ENCODE peak calls at places on chromosomes 3 and 15, in six cellular contexts. Q, F, N, P, E and D are unnamed samples.

GRCh38 chr3:9019244-9019961 is 56.1 kb upstream of the RAD18 start:
- DNase-seq in Q (no peak), E (no peak), N (no peak), P (no peak), F (no peak), D (no peak)

GRCh38 chr3:46895761-46896160 is 18.2 kb downstream of the PTH1R start:
- DNase-seq in N (no peak), F (no peak), Q (no peak), P (no peak), E (no peak), D (no peak)

GRCh38 chr3:106457278-106458210 is 588.7 kb upstream of the CBLB start:
- DNase-seq in P (peak), Q (no peak), E (no peak), N (peak), F (no peak), D (peak)

GRCh38 chr3:158801696-158802398 is at the start of gene MFSD1:
- DNase-seq in Q (peak), P (peak), N (peak), E (peak), F (no peak), D (peak)

GRCh38 chr3:159761826-159762225 is 226.8 kb upstream of the IL12A start:
- DNase-seq in Q (no peak), P (no peak), E (no peak), N (no peak), F (no peak), D (no peak)

GRCh38 chr15:45084163-45084562 is 29.8 kb downstream of the DUOX2 start:
- DNase-seq in N (no peak), F (no peak), Q (no peak), E (no peak), P (no peak), D (no peak)

GRCh38 chr3:128210711-128211110 is 57.4 kb downstream of the EEFSEC start:
- DNase-seq in N (no peak), E (no peak), Q (no peak), F (no peak), P (no peak), D (no peak)

GRCh38 chr3:187044871-187045552 is 94.3 kb downstream of the RPL39L start:
- DNase-seq in N (no peak), F (no peak), P (no peak), E (no peak), Q (no peak), D (no peak)

GRCh38 chr3:169813757-169814517 is 1.2 kb upstream of the LRRC34 start:
- DNase-seq in E (peak), P (no peak), F (peak), N (no peak), Q (no peak), D (peak)

DNA sequence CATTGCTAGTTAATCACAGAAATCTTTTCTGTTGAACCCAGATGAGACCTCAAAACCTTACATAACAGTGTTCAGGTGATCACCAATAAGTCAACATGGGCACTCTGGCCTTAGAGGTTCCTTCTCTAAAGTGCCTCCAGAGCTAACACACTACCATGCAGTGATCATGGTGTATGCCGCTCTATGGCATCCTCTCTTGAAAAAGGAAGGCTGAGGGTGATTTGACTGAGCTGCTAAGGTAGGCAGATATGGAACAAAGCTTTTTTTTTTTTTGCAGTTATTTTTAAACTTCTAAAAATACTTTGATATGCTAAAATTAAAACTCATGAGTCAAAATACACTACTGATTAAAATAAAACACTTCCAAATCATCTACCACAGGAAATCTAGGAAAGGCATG is 46.0 kb downstream of the IGF2BP2 start:
- DNase-seq in E (no peak), Q (no peak), N (no peak), P (no peak), F (no peak), D (no peak)
- H3K23ac ChIP-seq in E (no peak), Q (no peak), N (no peak), P (no peak), F (no peak), D (peak)

GRCh38 chr15:82093774-82094211 is 48.0 kb upstream of the MEX3B start:
- DNase-seq in Q (no peak), F (no peak), P (peak), N (peak), E (no peak), D (no peak)

GRCh38 chr15:82098674-82099073 is 52.9 kb upstream of the MEX3B start:
- DNase-seq in F (no peak), N (no peak), E (no peak), Q (no peak), P (no peak), D (no peak)

GRCh38 chr15:82091636-82092140 is 45.9 kb upstream of the MEX3B start:
- DNase-seq in N (no peak), P (no peak), Q (no peak), F (no peak), E (no peak), D (no peak)

GRCh38 chr15:82095803-82096202 is 50.0 kb upstream of the MEX3B start:
- DNase-seq in Q (no peak), P (no peak), F (no peak), N (no peak), E (no peak), D (no peak)

DNA sequence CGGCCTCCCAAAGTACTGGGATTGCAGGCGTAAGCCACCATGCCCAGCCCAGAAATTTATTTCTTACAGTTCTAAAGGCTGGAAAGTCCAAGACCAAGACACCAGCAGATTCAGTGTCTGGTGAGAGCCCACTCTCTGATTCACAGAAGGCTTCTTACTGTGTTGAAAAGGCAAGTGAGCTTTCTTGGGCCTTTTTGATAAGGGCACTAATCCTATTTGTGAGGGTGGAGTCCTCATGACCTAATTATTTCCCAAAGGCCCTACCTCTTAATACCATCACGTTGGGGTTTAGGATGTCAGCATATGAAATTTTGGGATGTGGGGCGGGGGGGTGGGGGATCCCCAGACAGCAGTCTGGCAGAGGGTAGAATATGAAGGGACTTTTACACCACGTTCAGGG is 47.5 kb upstream of the MEX3B start:
- DNase-seq in P (no peak), E (no peak), Q (no peak), N (no peak), F (no peak), D (no peak)
- H3K27ac ChIP-seq in P (no peak), E (no peak), Q (no peak), N (no peak), F (no peak), D (no peak)

GRCh38 chr15:90690585-90690984 is 26.6 kb upstream of the BLM start:
- DNase-seq in F (no peak), E (no peak), Q (no peak), N (no peak), P (peak), D (no peak)
- H2BK15ac ChIP-seq in F (no peak), E (no peak), Q (no peak), N (no peak), P (no peak), D (no peak)

DNA sequence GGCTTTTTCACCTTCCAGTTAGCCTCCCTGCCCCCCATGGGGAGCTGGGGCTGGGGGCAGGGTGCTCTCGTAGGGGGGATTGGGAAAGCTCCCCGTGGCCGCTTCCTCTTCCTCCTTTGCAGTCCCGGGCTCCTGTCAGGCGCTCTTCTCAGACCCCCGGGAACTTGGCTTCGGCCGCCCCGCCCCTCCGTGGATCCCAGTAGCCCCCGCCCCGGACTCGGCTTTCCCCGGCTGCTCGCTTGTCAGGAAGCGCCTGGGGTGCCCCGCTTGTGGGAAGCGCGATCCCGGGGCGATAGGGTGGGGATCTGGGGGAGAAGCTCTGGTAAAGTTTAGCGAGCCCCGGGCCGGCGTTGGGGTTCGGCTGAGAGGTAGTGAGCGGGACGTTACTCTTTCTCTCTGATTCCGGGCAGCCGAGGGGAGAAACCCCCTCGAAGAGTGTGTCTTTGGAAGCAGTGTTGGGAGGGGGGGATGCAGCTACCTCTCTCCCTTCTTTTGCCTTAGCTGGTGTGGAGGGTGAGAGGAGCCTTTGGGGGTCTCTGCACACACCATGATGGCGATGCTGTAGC is 626 bp downstream of the PIAS1 start:
- DNase-seq in N (peak), F (peak), P (peak), Q (peak), E (peak), D (peak)
- H3K23ac ChIP-seq in N (no peak), F (no peak), P (peak), Q (no peak), E (no peak), D (no peak)

GRCh38 chr3:129601713-129602112 is 4.8 kb downstream of the PLXND1 start:
- DNase-seq in N (no peak), P (no peak), F (no peak), Q (no peak), E (no peak), D (no peak)

GRCh38 chr3:129603561-129603942 is 2.9 kb downstream of the PLXND1 start:
- DNase-seq in P (no peak), N (no peak), Q (no peak), F (no peak), E (no peak), D (no peak)

GRCh38 chr3:129602730-129603560 is 3.5 kb downstream of the PLXND1 start:
- DNase-seq in F (no peak), P (peak), N (peak), Q (no peak), E (peak), D (peak)

GRCh38 chr3:129600348-129600747 is 6.1 kb downstream of the PLXND1 start:
- DNase-seq in P (no peak), F (no peak), Q (no peak), N (no peak), E (no peak), D (no peak)

DNA sequence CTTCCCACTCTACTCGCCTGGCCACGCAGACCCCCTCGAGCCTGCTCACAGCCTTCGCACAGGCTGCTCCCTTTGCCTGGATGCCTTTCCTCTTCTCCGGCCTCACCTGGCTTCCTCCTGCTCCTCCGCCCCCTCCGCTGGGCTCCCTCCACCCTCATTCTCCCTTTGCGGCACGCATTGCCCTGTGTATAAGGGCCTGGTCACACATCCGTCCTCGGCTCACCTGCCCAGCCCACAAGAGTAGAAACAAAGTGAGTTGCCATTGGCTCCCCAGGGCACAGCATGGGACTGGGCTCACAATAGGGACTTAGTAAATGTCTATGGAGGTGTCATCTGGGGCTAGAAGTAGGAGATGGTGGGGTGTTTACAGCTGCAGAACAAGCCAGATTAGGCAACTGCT is 4.2 kb downstream of the PLXND1 start:
- DNase-seq in P (no peak), E (peak), Q (no peak), N (no peak), F (no peak), D (peak)
- H3K27ac ChIP-seq in P (no peak), E (no peak), Q (no peak), N (no peak), F (no peak), D (no peak)

GRCh38 chr15:74039656-74040010 is 42.7 kb downstream of the GOLGA6A start:
- DNase-seq in N (no peak), Q (no peak), E (no peak), F (no peak), P (no peak), D (no peak)
- H2BK15ac ChIP-seq in N (no peak), Q (no peak), E (no peak), F (no peak), P (peak), D (no peak)

GRCh38 chr15:60830479-60830878 is 351.5 kb upstream of the ICE2 start:
- DNase-seq in P (peak), Q (no peak), N (peak), E (no peak), F (no peak), D (no peak)
- H3K23ac ChIP-seq in P (no peak), Q (no peak), N (no peak), E (no peak), F (no peak), D (no peak)

GRCh38 chr3:51982352-51982837 is 940 bp upstream of the ACY1 start:
- DNase-seq in E (peak), P (no peak), Q (no peak), F (no peak), N (no peak), D (peak)

GRCh38 chr3:51982838-51983577 is at the start of gene ACY1:
- DNase-seq in N (peak), Q (peak), P (peak), F (no peak), E (peak), D (peak)

GRCh38 chr3:51985063-51985462 is 1.7 kb downstream of the ACY1 start:
- DNase-seq in P (no peak), N (no peak), Q (no peak), E (no peak), F (no peak), D (no peak)

GRCh38 chr3:51983578-51984268 is 388 bp downstream of the ACY1 start:
- DNase-seq in N (no peak), P (no peak), F (no peak), Q (no peak), E (no peak), D (no peak)

GRCh38 chr3:51984269-51984647 is 923 bp downstream of the ACY1 start:
- DNase-seq in N (no peak), Q (no peak), F (no peak), E (no peak), P (no peak), D (no peak)
- H3K27ac ChIP-seq in N (peak), Q (no peak), F (no peak), E (no peak), P (no peak), D (no peak)

GRCh38 chr15:81497226-81497625 is 123.2 kb upstream of the TMC3 start:
- DNase-seq in F (no peak), P (no peak), Q (no peak), E (no peak), N (no peak), D (no peak)

GRCh38 chr15:81498314-81498713 is 124.3 kb upstream of the TMC3 start:
- DNase-seq in N (no peak), P (no peak), F (no peak), E (no peak), Q (no peak), D (no peak)

GRCh38 chr15:81504170-81504905 is 130.3 kb upstream of the TMC3 start:
- DNase-seq in F (no peak), E (no peak), P (peak), Q (no peak), N (peak), D (no peak)

GRCh38 chr15:81502436-81502835 is 128.4 kb upstream of the TMC3 start:
- DNase-seq in E (no peak), Q (no peak), N (no peak), P (peak), F (no peak), D (no peak)

DNA sequence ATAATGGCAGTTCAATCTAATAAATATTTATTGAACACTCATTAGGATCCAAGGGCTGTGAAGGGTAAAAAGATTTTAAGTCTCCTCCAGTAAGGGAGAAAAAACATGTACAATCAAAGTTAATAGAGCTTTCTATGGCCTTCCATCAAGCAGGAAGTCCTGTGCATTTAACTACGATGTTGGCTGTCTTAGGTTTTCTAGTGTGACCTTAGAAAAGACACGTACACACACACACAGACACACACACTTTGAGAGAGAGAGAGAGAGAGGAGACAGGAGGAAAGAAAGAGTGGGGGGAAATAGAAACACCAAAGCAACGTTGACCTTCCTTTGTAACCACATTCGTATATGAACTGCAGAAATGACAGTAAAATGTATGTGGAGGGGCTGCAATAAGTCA is 126.1 kb upstream of the TMC3 start:
- DNase-seq in F (no peak), Q (no peak), E (no peak), N (no peak), P (no peak), D (no peak)
- H2BK15ac ChIP-seq in F (no peak), Q (no peak), E (no peak), N (no peak), P (no peak), D (no peak)